ENCODE peak calls at places on chromosome 14, in ten cellular contexts. F is body of pancreas; L is WTC11; D is activated CD4-positive, alpha-beta memory T cell treated with anti-CD3 and anti-CD28 coated beads for 36 hours; O is adrenal gland; G is activated T-cell treated with anti-CD3 and anti-CD28 coated beads for 1 hour; N is activated CD4-positive, alpha-beta T cell treated with anti-CD3 and anti-CD28 coated beads, Interleukin-2, amount 50 U/mL, for 48 hours; B is iris pigment epithelial cell; P is tibial artery; M is cardiac fibroblast. H is an unnamed sample.

GRCh38 chr14:35829449-35829848 is 3.3 kb downstream of the BRMS1L start:
- DNase-seq in F (no peak), L (no peak), D (no peak), O (no peak), G (no peak), N (no peak), B (peak; percentile 60), P (no peak), M (peak; percentile 32), H (no peak)

GRCh38 chr14:77319416-77319815 is 1.3 kb downstream of the POMT2 start:
- DNase-seq in F (no peak), L (no peak), D (no peak), O (no peak), G (no peak), N (no peak), B (no peak), P (no peak), M (no peak), H (no peak)

GRCh38 chr14:67566908-67567307 is 33.2 kb downstream of the PIGH start:
- DNase-seq in F (no peak), L (no peak), D (no peak), O (peak; percentile 85), G (no peak), N (no peak), B (peak; percentile 92), P (peak; percentile 57), M (peak; percentile 36), H (no peak)

GRCh38 chr14:100531152-100531551 is 56.1 kb downstream of the BEGAIN start:
- DNase-seq in F (peak; percentile 1), L (peak; percentile 6), D (peak; percentile 7), O (peak; percentile 30), G (no peak), N (no peak), B (no peak), P (peak; percentile 54), M (no peak), H (no peak)

GRCh38 chr14:29668201-29668600 is 259.4 kb downstream of the PRKD1 start:
- DNase-seq in F (no peak), L (no peak), D (no peak), O (no peak), G (no peak), N (no peak), B (no peak), P (no peak), M (no peak), H (no peak)

GRCh38 chr14:23546450-23547035 is 5.0 kb downstream of the ZFHX2 start:
- DNase-seq in F (no peak), L (no peak), D (no peak), O (no peak), G (no peak), N (no peak), B (no peak), P (no peak), M (no peak), H (no peak)

GRCh38 chr14:74649167-74649566 is 37.1 kb upstream of the LTBP2 start:
- DNase-seq in F (no peak), L (peak; percentile 40), D (no peak), O (no peak), G (no peak), N (no peak), B (no peak), P (peak; percentile 54), M (no peak), H (no peak)

GRCh38 chr14:83300454-83301064 is 1766.9 kb upstream of the SEL1L start:
- DNase-seq in F (no peak), L (no peak), D (no peak), O (no peak), G (no peak), N (no peak), B (peak; percentile 55), P (no peak), M (peak; percentile 56), H (no peak)

GRCh38 chr14:66224492-66225178 is 261.5 kb upstream of the CCDC196 start:
- DNase-seq in F (no peak), L (no peak), D (no peak), O (no peak), G (no peak), N (no peak), B (no peak), P (no peak), M (no peak), H (no peak)

GRCh38 chr14:76083796-76084195 is 67.9 kb upstream of the GPATCH2L start:
- DNase-seq in F (no peak), L (no peak), D (no peak), O (no peak), G (no peak), N (no peak), B (no peak), P (no peak), M (no peak), H (no peak)

GRCh38 chr14:81246561-81247270 is 26.0 kb upstream of the GTF2A1 start:
- DNase-seq in F (no peak), L (no peak), D (no peak), O (no peak), G (no peak), N (no peak), B (no peak), P (no peak), M (no peak), H (no peak)

GRCh38 chr14:102218688-102219087 is 79.0 kb downstream of the WDR20 start:
- DNase-seq in F (no peak), L (no peak), D (no peak), O (no peak), G (no peak), N (no peak), B (no peak), P (no peak), M (no peak), H (no peak)

GRCh38 chr14:67815573-67816235 is 686 bp downstream of the ZFYVE26 start:
- DNase-seq in F (no peak), L (no peak), D (no peak), O (no peak), G (no peak), N (no peak), B (peak; percentile 81), P (no peak), M (peak; percentile 59), H (no peak)

GRCh38 chr14:75631453-75631831 is 29.2 kb downstream of the ERG28 start:
- DNase-seq in F (no peak), L (peak; percentile 28), D (no peak), O (no peak), G (no peak), N (no peak), B (peak; percentile 20), P (no peak), M (peak; percentile 41), H (no peak)

GRCh38 chr14:75457024-75457390 is 29.2 kb downstream of the JDP2 start:
- DNase-seq in F (no peak), L (no peak), D (no peak), O (no peak), G (no peak), N (no peak), B (no peak), P (no peak), M (no peak), H (no peak)

GRCh38 chr14:53993920-53994607 is 37.4 kb upstream of the BMP4 start:
- DNase-seq in F (no peak), L (no peak), D (no peak), O (no peak), G (no peak), N (no peak), B (no peak), P (no peak), M (no peak), H (no peak)

GRCh38 chr14:91029451-91030217 is 30.8 kb downstream of the RPS6KA5 start:
- DNase-seq in F (no peak), L (no peak), D (no peak), O (no peak), G (no peak), N (no peak), B (no peak), P (no peak), M (peak; percentile 2), H (no peak)

GRCh38 chr14:29123017-29123416 is 356.4 kb downstream of the FOXG1 start:
- DNase-seq in F (no peak), L (no peak), D (no peak), O (no peak), G (no peak), N (no peak), B (no peak), P (no peak), M (no peak), H (no peak)

GRCh38 chr14:68791078-68791983 is 1.5 kb downstream of the ZFP36L1 start:
- DNase-seq in F (peak; percentile 42), L (no peak), D (peak; percentile 46), O (peak; percentile 63), G (no peak), N (no peak), B (peak; percentile 54), P (no peak), M (peak; percentile 47), H (no peak)

GRCh38 chr14:76929927-76930326 is 98.6 kb downstream of the IRF2BPL start:
- DNase-seq in F (peak; percentile 50), L (no peak), D (peak; percentile 80), O (peak; percentile 94), G (no peak), N (peak; percentile 46), B (no peak), P (no peak), M (no peak), H (peak; percentile 21)

GRCh38 chr14:105999361-106000028 is 473.1 kb downstream of the TMEM121 start:
- DNase-seq in F (peak; percentile 59), L (peak; percentile 16), D (peak; percentile 94), O (no peak), G (no peak), N (peak; percentile 98), B (peak; percentile 45), P (no peak), M (no peak), H (peak; percentile 74)

GRCh38 chr14:104792945-104793702 is 2.4 kb downstream of the AKT1 start:
- DNase-seq in F (no peak), L (peak; percentile 70), D (no peak), O (no peak), G (no peak), N (no peak), B (no peak), P (no peak), M (no peak), H (no peak)

GRCh38 chr14:101713641-101714349 is 47.7 kb upstream of the PPP2R5C start:
- DNase-seq in F (no peak), L (no peak), D (no peak), O (peak; percentile 43), G (no peak), N (no peak), B (no peak), P (peak; percentile 12), M (no peak), H (no peak)

GRCh38 chr14:100417466-100417865 is 94.3 kb downstream of the SLC25A47 start:
- DNase-seq in F (peak; percentile 86), L (peak; percentile 79), D (no peak), O (peak; percentile 95), G (no peak), N (no peak), B (peak; percentile 96), P (no peak), M (peak; percentile 91), H (no peak)

GRCh38 chr14:94043756-94044475 is 17.8 kb downstream of the OTUB2 start:
- DNase-seq in F (no peak), L (no peak), D (no peak), O (no peak), G (no peak), N (no peak), B (no peak), P (peak; percentile 49), M (no peak), H (no peak)

GRCh38 chr14:23364604-23365352 is at the start of gene EFS:
- DNase-seq in F (no peak), L (peak; percentile 53), D (no peak), O (no peak), G (no peak), N (no peak), B (peak; percentile 27), P (peak; percentile 85), M (no peak), H (no peak)

GRCh38 chr14:95286649-95287048 is 33.1 kb downstream of the CLMN start:
- DNase-seq in F (no peak), L (no peak), D (no peak), O (peak; percentile 39), G (no peak), N (no peak), B (no peak), P (no peak), M (no peak), H (no peak)

GRCh38 chr14:59358105-59358504 is 107.1 kb downstream of the GPR135 start:
- DNase-seq in F (no peak), L (peak; percentile 24), D (no peak), O (peak; percentile 70), G (no peak), N (no peak), B (peak; percentile 83), P (peak; percentile 73), M (peak; percentile 95), H (no peak)

H was measured in activated T-helper 9 cell treated with anti-CD3 and anti-CD28 coated beads, Interleukin-2, amount 50 U/mL, for 16 hours.